ENCODE peak calls at places on chromosome 20, in nine cellular contexts. Y is SK-N-SH; A is PC-9; F is heart right ventricle; P is H9; R is CD8-positive, alpha-beta T cell; V is GM23338; O is breast epithelium; X is GM23248. Z is an unnamed sample.

GRCh38 chr20:31543966-31544598 is 29.8 kb downstream of the HM13 start:
- DNase-seq in Y (peak; percentile 69), A (peak; percentile 52), F (no peak), P (no peak), R (no peak), V (no peak), O (no peak), X (peak; percentile 97), Z (no peak)

GRCh38 chr20:62818592-62819493 is 2.0 kb downstream of the COL9A3 start:
- DNase-seq in Y (peak; percentile 92), A (peak; percentile 76), F (peak; percentile 74), P (no peak), R (no peak), V (no peak), O (no peak), X (peak; percentile 24), Z (peak; percentile 62)

GRCh38 chr20:19746396-19746795 is 11.7 kb upstream of the RIN2 start:
- DNase-seq in Y (no peak), A (no peak), F (no peak), P (no peak), R (no peak), V (no peak), O (no peak), X (no peak), Z (no peak)

GRCh38 chr20:13821876-13822275 is 37.0 kb downstream of the NDUFAF5 start:
- DNase-seq in Y (no peak), A (no peak), F (no peak), P (no peak), R (no peak), V (no peak), O (no peak), X (peak; percentile 90), Z (no peak)

GRCh38 chr20:20480689-20481088 is 112.8 kb downstream of the INSM1 start:
- DNase-seq in Y (no peak), A (no peak), F (no peak), P (no peak), R (no peak), V (no peak), O (no peak), X (peak; percentile 90), Z (no peak)

GRCh38 chr20:58623579-58624473 is 27.3 kb upstream of the STX16 start:
- DNase-seq in Y (peak; percentile 60), A (peak; percentile 91), F (peak; percentile 59), P (no peak), R (no peak), V (no peak), O (peak; percentile 64), X (peak; percentile 99), Z (no peak)

GRCh38 chr20:16459019-16459700 is 114.1 kb downstream of the KIF16B start:
- DNase-seq in Y (no peak), A (no peak), F (peak; percentile 45), P (no peak), R (no peak), V (no peak), O (no peak), X (peak; percentile 82), Z (no peak)

GRCh38 chr20:62232764-62233645 is 5.3 kb upstream of the OSBPL2 start:
- DNase-seq in Y (no peak), A (no peak), F (peak; percentile 46), P (no peak), R (no peak), V (no peak), O (no peak), X (no peak), Z (no peak)

GRCh38 chr20:6588296-6588695 is 179.2 kb upstream of the BMP2 start:
- DNase-seq in Y (no peak), A (no peak), F (no peak), P (no peak), R (no peak), V (no peak), O (no peak), X (peak; percentile 33), Z (no peak)

DNA sequence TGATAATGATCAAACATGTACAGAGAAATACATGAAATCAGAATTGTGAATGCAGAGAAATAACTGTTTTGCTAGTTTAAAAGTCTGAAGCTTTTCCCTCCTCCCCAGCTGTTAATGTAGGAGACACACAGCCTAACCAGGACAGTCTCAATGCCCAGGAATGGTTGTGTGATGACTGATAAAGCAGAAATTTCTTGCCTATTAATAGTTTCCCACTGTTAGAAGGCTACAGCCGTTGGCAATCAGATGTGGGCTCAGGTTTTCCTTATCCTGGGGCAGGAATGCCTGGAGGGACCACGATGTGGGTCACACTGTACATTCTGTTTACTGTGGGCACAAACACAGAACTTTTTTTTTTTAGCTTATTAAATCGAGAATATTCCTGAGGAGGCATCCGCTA is 1.9 kb downstream of the PPP1R3D start:
- DNase-seq in Y (no peak), A (no peak), F (peak; percentile 7), P (no peak), R (no peak), V (no peak), O (no peak), X (peak; percentile 88), Z (no peak)
- H3K27ac ChIP-seq in Y (peak overlapping the region; percentile 45), A (peak overlapping the region; percentile 52), F (peak overlapping the region; percentile 96), P (no peak overlapping the region), R (no peak overlapping the region), V (no peak overlapping the region), O (peak overlapping the region; percentile 98), X (peak overlapping the region; percentile 99), Z (peak overlapping the region; percentile 9)

GRCh38 chr20:44737116-44737515 is 8.5 kb upstream of the KCNK15 start:
- DNase-seq in Y (no peak), A (no peak), F (no peak), P (no peak), R (no peak), V (no peak), O (no peak), X (no peak), Z (no peak)

GRCh38 chr20:44733341-44734069 is 12.2 kb upstream of the KCNK15 start:
- DNase-seq in Y (peak; percentile 71), A (peak; percentile 78), F (peak; percentile 69), P (peak; percentile 77), R (peak; percentile 29), V (peak; percentile 88), O (peak; percentile 69), X (peak; percentile 87), Z (peak; percentile 75)

GRCh38 chr20:44736170-44737021 is 9.3 kb upstream of the KCNK15 start:
- DNase-seq in Y (no peak), A (no peak), F (peak; percentile 75), P (peak; percentile 92), R (no peak), V (peak; percentile 95), O (no peak), X (peak; percentile 88), Z (peak; percentile 83)

GRCh38 chr20:44735816-44736169 is 9.9 kb upstream of the KCNK15 start:
- DNase-seq in Y (no peak), A (no peak), F (no peak), P (no peak), R (no peak), V (no peak), O (no peak), X (no peak), Z (no peak)

GRCh38 chr20:44734938-44735337 is 10.7 kb upstream of the KCNK15 start:
- DNase-seq in Y (no peak), A (peak; percentile 62), F (no peak), P (no peak), R (no peak), V (peak; percentile 82), O (no peak), X (peak; percentile 90), Z (no peak)
- H3K27ac ChIP-seq in Y (peak overlapping the region; percentile 37), A (no peak overlapping the region), F (no peak overlapping the region), P (no peak overlapping the region), R (no peak overlapping the region), V (no peak overlapping the region), O (no peak overlapping the region), X (peak overlapping the region; percentile 57), Z (no peak overlapping the region)

DNA sequence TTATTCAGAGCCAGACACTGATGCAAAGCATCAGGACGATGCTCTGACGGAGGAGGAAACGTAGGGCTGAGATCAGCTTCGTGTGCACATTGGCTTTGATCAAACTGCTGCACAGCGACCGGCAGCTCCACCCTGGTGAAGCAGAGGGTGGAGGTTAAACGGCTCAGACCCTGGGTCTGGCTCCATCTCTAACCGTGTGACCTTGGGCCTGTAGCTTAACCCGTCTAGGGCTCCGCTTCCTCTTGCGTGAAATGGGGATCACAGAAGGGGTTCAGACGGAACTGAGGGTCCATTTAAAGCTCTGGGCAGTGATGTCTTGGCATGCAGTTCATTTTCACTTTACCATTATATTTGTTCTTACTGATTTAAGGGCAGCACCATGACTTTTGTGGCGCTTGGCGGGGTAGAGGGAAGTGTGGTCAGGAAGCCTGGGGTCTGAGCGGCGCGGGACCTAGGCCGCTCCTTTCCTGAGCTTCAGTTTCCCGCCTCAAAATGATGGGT is 639 bp downstream of the RBL1 start:
- DNase-seq in Y (peak; percentile 56), A (no peak), F (no peak), P (no peak), R (peak; percentile 20), V (no peak), O (no peak), X (peak; percentile 39), Z (no peak)
- H3K27ac ChIP-seq in Y (peak overlapping the region; percentile 54), A (no peak overlapping the region), F (peak overlapping the region; percentile 83), P (no peak overlapping the region), R (peak overlapping the region; percentile 79), V (peak overlapping the region; percentile 99), O (peak overlapping the region; percentile 33), X (no peak overlapping the region), Z (no peak overlapping the region)

GRCh38 chr20:44314870-44315269 is 3.9 kb upstream of the FITM2 start:
- DNase-seq in Y (no peak), A (no peak), F (no peak), P (no peak), R (no peak), V (no peak), O (no peak), X (no peak), Z (no peak)

GRCh38 chr20:44306927-44307326 is 4.1 kb downstream of the FITM2 start:
- DNase-seq in Y (no peak), A (no peak), F (no peak), P (no peak), R (no peak), V (no peak), O (no peak), X (no peak), Z (no peak)

GRCh38 chr20:44309763-44310663 is 989 bp downstream of the FITM2 start:
- DNase-seq in Y (no peak), A (peak; percentile 16), F (peak; percentile 45), P (no peak), R (no peak), V (peak; percentile 12), O (no peak), X (peak; percentile 84), Z (no peak)

DNA sequence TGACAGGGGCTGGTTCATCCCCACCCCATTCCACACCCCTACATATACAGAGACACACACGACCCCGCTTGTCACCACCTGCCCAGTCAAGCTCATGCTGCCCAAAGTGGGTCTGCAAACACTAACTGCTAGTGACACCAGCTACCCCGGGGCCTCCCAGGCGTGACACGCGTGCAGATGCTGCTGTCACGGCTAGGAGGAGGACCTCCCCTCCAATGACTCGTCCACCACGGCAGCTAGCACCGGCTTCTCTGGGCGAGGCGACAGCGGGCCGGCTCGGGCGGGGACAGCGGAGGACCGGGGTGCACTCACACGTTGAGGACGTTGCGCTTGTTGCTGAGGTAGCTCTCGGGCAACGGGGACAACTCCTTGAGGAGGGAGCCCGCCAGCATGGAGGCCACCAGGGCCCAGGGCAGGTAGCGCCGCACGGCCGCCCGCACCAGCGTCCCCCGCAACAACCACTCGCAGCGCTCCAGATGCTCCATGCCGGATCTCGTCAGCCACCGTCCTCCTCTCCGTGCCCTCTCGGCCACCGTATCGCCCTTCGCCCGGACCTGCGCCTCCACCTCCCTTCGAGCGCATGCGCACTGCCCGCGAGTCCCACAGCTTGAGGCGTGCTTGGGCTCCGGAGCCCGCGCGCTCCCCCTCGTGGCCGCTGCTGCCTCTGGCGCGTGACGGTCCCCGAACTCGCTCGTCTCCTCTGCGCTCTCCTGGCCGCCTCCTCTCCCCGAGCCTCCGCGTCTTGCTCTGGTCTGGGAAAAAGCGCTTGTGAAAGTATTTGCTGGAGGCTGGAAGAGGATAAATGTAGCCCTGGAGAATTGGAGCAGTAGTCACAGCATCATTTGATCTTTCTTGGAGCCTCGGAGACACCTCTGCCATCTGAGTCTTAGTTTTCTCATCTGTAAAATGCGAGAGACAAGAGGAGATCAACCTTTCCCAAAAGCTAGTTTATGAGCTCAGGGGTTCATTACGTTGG is at the start of gene FITM2:
- DNase-seq in Y (peak; percentile 99), A (peak; percentile 98), F (peak; percentile 99), P (peak; percentile 98), R (peak; percentile 96), V (peak; percentile 97), O (peak; percentile 98), X (peak; percentile 97), Z (peak; percentile 97)
- H3K27ac ChIP-seq in Y (no peak within 1 kb of the TSS), A (no peak within 1 kb of the TSS), F (peak within 1 kb of the TSS; percentile 88), P (no peak within 1 kb of the TSS), R (peak within 1 kb of the TSS; percentile 56), V (no peak within 1 kb of the TSS), O (peak within 1 kb of the TSS; percentile 61), X (peak within 1 kb of the TSS; percentile 31), Z (no peak within 1 kb of the TSS)

Z was measured in caudate nucleus.